ENCODE peak calls at places on chromosomes 1 and 21, in six cellular contexts. I, D, L, P, S and Y are unnamed samples. For H3K27me3 and H3K4me1, the result is how much of the 10 kb centered on the place peaks cover.

GRCh38 chr1:116713474-116713873 is 40.8 kb upstream of the CD2 start:
- DNase-seq in I (no peak), D (no peak), L (no peak), P (no peak), S (no peak), Y (no peak)

GRCh38 chr1:6918286-6918907 is 133.1 kb downstream of the CAMTA1 start:
- DNase-seq in I (no peak), D (no peak), L (no peak), P (no peak), S (no peak), Y (no peak)

GRCh38 chr1:209202826-209203439 is 380.6 kb upstream of the CAMK1G start:
- DNase-seq in I (no peak), D (no peak), L (peak), P (peak), S (no peak), Y (peak)

GRCh38 chr1:5367306-5367705 is 624.9 kb downstream of the NPHP4 start:
- DNase-seq in I (no peak), D (no peak), L (no peak), P (no peak), S (no peak), Y (no peak)

GRCh38 chr1:210598135-210598652 is 269.5 kb downstream of the HHAT start:
- DNase-seq in I (no peak), D (peak), L (peak), P (no peak), S (peak), Y (peak)

GRCh38 chr1:85330206-85330605 is 53.8 kb upstream of the BCL10 start:
- DNase-seq in I (no peak), D (no peak), L (no peak), P (no peak), S (no peak), Y (peak)

GRCh38 chr21:42659416-42660117 is 6.1 kb downstream of the PDE9A start:
- DNase-seq in I (no peak), D (peak), L (no peak), P (no peak), S (no peak), Y (no peak)

GRCh38 chr1:89941110-89941770 is 53.7 kb upstream of the ZNF326 start:
- DNase-seq in I (no peak), D (no peak), L (peak), P (peak), S (no peak), Y (no peak)

GRCh38 chr1:167457936-167458584 is 60.3 kb downstream of the CD247 start:
- DNase-seq in I (no peak), D (no peak), L (no peak), P (no peak), S (no peak), Y (no peak)

GRCh38 chr1:203095061-203095690 is 9.4 kb upstream of the MYOG start:
- DNase-seq in I (no peak), D (no peak), L (no peak), P (no peak), S (no peak), Y (no peak)

GRCh38 chr1:223811634-223812101 is 34.1 kb downstream of the TP53BP2 start:
- DNase-seq in I (no peak), D (no peak), L (no peak), P (no peak), S (no peak), Y (peak)

GRCh38 chr1:156705918-156706646 is 699 bp upstream of the CRABP2 start:
- DNase-seq in I (no peak), D (peak), L (peak), P (peak), S (peak), Y (peak)

GRCh38 chr1:143717434-143717833 is 254.4 kb downstream of the FAM72C start:
- DNase-seq in I (no peak), D (no peak), L (no peak), P (no peak), S (no peak), Y (no peak)

GRCh38 chr1:143720087-143721023 is 251.4 kb downstream of the FAM72C start:
- DNase-seq in I (no peak), D (peak), L (no peak), P (no peak), S (no peak), Y (peak)

GRCh38 chr1:143718021-143718420 is 253.8 kb downstream of the FAM72C start:
- DNase-seq in I (no peak), D (no peak), L (no peak), P (no peak), S (no peak), Y (no peak)

GRCh38 chr1:143721024-143721373 is 250.8 kb downstream of the FAM72C start:
- DNase-seq in I (no peak), D (no peak), L (no peak), P (no peak), S (no peak), Y (no peak)

DNA sequence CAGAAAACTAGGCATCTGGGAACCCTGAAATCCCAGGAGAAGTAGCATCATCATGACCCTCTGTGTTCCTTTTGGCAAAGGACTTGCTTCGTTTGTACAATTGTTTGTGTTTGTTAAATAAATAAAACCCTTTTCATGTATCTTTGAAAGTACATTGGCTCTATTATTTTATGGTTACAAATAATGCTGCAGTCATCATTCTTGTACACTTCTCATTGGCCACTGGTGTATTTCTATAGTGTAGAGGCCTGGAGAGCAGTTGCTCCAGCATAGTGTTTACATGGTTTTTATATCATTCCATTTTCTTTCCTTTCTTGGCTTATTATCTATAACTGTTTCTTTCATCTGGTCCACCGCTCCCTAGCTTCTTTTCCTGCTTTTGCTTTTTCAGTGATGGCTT is 253.3 kb downstream of the FAM72C start:
- DNase-seq in I (no peak), D (no peak), L (no peak), P (no peak), S (no peak), Y (no peak)
- H3K27me3 ChIP-seq in I (under half), D (under half), L (under half), P (under half), S (under half), Y (under half)

GRCh38 chr1:159943908-159944622 is 1.3 kb downstream of the IGSF9 start:
- DNase-seq in I (no peak), D (no peak), L (no peak), P (no peak), S (no peak), Y (no peak)
- H3K4me1 ChIP-seq in I (under half), D (under half), L (under half), P (half or more), S (under half), Y (under half)

GRCh38 chr21:44987886-44988606 is 48.2 kb downstream of the SLX9 start:
- DNase-seq in I (no peak), D (peak), L (no peak), P (no peak), S (no peak), Y (no peak)

GRCh38 chr21:44988607-44989537 is 49.0 kb downstream of the SLX9 start:
- DNase-seq in I (no peak), D (peak), L (no peak), P (no peak), S (no peak), Y (no peak)

GRCh38 chr21:44985441-44986401 is 45.9 kb downstream of the SLX9 start:
- DNase-seq in I (no peak), D (peak), L (no peak), P (no peak), S (no peak), Y (peak)

GRCh38 chr21:44986471-44987291 is 46.9 kb downstream of the SLX9 start:
- DNase-seq in I (no peak), D (peak), L (no peak), P (no peak), S (no peak), Y (no peak)

GRCh38 chr21:44987301-44987885 is 47.6 kb downstream of the SLX9 start:
- DNase-seq in I (no peak), D (peak), L (no peak), P (no peak), S (no peak), Y (no peak)
- H3K27ac ChIP-seq in I (no peak), D (no peak), L (no peak), P (no peak), S (no peak), Y (no peak)

GRCh38 chr1:67767103-67767502 is 66.2 kb downstream of the GNG12 start:
- DNase-seq in I (no peak), D (no peak), L (no peak), P (no peak), S (no peak), Y (no peak)
- H3K27me3 ChIP-seq in I (under half), D (under half), L (under half), P (under half), S (under half), Y (under half)

GRCh38 chr1:207847116-207847515 is 63.8 kb downstream of the CD34 start:
- DNase-seq in I (no peak), D (no peak), L (no peak), P (no peak), S (no peak), Y (no peak)
- H3K4me1 ChIP-seq in I (under half), D (under half), L (half or more), P (under half), S (half or more), Y (under half)

GRCh38 chr1:201391225-201391624 is 7.9 kb downstream of the LAD1 start:
- DNase-seq in I (no peak), D (no peak), L (no peak), P (no peak), S (no peak), Y (no peak)
- H3K27ac ChIP-seq in I (no peak), D (no peak), L (no peak), P (no peak), S (no peak), Y (no peak)

GRCh38 chr1:200029035-200029623 is 1.6 kb downstream of the NR5A2 start:
- DNase-seq in I (no peak), D (peak), L (no peak), P (peak), S (no peak), Y (peak)
- H3K27me3 ChIP-seq in I (under half), D (under half), L (under half), P (half or more), S (under half), Y (under half)

GRCh38 chr1:12169442-12170135 is 2.8 kb downstream of the TNFRSF1B start:
- DNase-seq in I (no peak), D (no peak), L (no peak), P (no peak), S (no peak), Y (no peak)
- H3K4me1 ChIP-seq in I (under half), D (under half), L (under half), P (under half), S (under half), Y (under half)

DNA sequence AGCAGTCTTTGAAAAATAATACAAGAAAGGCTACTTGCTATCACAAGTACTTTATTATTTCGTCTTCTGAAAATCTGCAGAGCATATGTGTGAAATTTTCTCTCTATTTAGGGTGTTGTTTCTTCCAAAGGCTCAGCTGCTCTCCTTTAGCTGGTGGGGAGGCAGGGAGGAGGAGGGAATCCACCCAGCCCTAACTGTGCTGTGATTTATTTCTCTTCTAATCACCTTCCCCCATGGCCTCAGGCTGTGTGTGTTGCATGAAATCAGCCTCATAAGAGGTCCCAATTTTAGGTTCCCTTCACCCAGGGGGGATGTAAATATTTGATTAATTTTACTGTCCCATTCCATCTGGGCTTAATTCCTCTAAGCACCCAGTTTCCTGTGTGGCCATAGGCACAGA is 77.6 kb upstream of the PGBD5 start:
- DNase-seq in I (no peak), D (no peak), L (no peak), P (no peak), S (no peak), Y (peak)
- H3K27ac ChIP-seq in I (no peak), D (no peak), L (no peak), P (no peak), S (no peak), Y (peak)

DNA sequence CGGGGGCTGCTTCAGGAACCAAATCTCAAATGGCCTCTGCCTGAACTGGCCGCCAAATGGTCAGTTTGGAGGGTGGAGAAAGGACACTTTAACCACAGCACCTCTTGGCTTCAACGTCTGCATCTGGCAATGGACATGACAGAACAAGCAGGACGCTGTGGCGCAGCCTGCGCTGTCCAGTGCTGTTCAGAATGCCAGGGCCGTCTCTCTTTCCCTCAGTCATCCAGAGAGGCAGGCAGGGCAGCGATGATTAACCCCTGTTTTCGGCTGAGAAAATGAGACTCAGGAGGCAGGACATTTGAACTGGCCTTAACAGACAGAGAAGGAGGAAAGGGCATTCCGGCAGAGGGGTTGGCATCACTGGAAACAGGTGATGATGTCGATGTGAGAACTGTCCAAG is 48.6 kb downstream of the GLIS1 start:
- DNase-seq in I (no peak), D (no peak), L (no peak), P (no peak), S (no peak), Y (no peak)
- H3K27me3 ChIP-seq in I (under half), D (under half), L (under half), P (under half), S (under half), Y (half or more)